ENCODE peak calls at places on chromosomes 16 and 17, in ten cellular contexts. One of them, this sample, is unnamed.

GRCh38 chr16:51109173-51109572 is 41.9 kb downstream of the SALL1 start:
- DNase-seq in body of pancreas: no peak
- DNase-seq in CD8-positive, alpha-beta memory T cell: no peak
- DNase-seq in adrenal gland: no peak
- DNase-seq in posterior vena cava: no peak
- DNase-seq in T47D: no peak
- DNase-seq in GM23248: no peak
- DNase-seq in endothelial cell: no peak
- DNase-seq in T-helper 1 cell: no peak
- DNase-seq in WTC11: no peak
- DNase-seq in this sample: no peak

GRCh38 chr16:1316033-1316405 is 6.6 kb downstream of the UBE2I start:
- DNase-seq in body of pancreas: no peak
- DNase-seq in CD8-positive, alpha-beta memory T cell: no peak
- DNase-seq in adrenal gland: no peak
- DNase-seq in posterior vena cava: no peak
- DNase-seq in T47D: no peak
- DNase-seq in GM23248: no peak
- DNase-seq in endothelial cell: no peak
- DNase-seq in T-helper 1 cell: no peak
- DNase-seq in WTC11: no peak
- DNase-seq in this sample: no peak

GRCh38 chr17:77445908-77446535 is 305.3 kb downstream of the SEC14L1 start:
- DNase-seq in body of pancreas: peak; percentile 53
- DNase-seq in CD8-positive, alpha-beta memory T cell: peak; percentile 52
- DNase-seq in adrenal gland: peak; percentile 47
- DNase-seq in posterior vena cava: no peak
- DNase-seq in T47D: no peak
- DNase-seq in GM23248: no peak
- DNase-seq in endothelial cell: peak; percentile 45
- DNase-seq in T-helper 1 cell: peak; percentile 53
- DNase-seq in WTC11: no peak
- DNase-seq in this sample: no peak

GRCh38 chr16:51465026-51465425 is 314.0 kb upstream of the SALL1 start:
- DNase-seq in body of pancreas: no peak
- DNase-seq in CD8-positive, alpha-beta memory T cell: no peak
- DNase-seq in adrenal gland: no peak
- DNase-seq in posterior vena cava: no peak
- DNase-seq in T47D: no peak
- DNase-seq in GM23248: peak; percentile 68
- DNase-seq in endothelial cell: no peak
- DNase-seq in T-helper 1 cell: no peak
- DNase-seq in WTC11: no peak
- DNase-seq in this sample: no peak

GRCh38 chr17:841313-841712 is 59.2 kb downstream of the MRM3 start:
- DNase-seq in body of pancreas: no peak
- DNase-seq in CD8-positive, alpha-beta memory T cell: no peak
- DNase-seq in adrenal gland: no peak
- DNase-seq in posterior vena cava: no peak
- DNase-seq in T47D: no peak
- DNase-seq in GM23248: no peak
- DNase-seq in endothelial cell: no peak
- DNase-seq in T-helper 1 cell: no peak
- DNase-seq in WTC11: no peak
- DNase-seq in this sample: no peak

GRCh38 chr17:8754890-8755289 is 3.5 kb downstream of the SPDYE4 start:
- DNase-seq in body of pancreas: no peak
- DNase-seq in CD8-positive, alpha-beta memory T cell: no peak
- DNase-seq in adrenal gland: no peak
- DNase-seq in posterior vena cava: no peak
- DNase-seq in T47D: no peak
- DNase-seq in GM23248: no peak
- DNase-seq in endothelial cell: no peak
- DNase-seq in T-helper 1 cell: no peak
- DNase-seq in WTC11: no peak
- DNase-seq in this sample: no peak

GRCh38 chr17:48051706-48052486 is 3.7 kb downstream of the NFE2L1 start:
- DNase-seq in body of pancreas: peak; percentile 61
- DNase-seq in CD8-positive, alpha-beta memory T cell: no peak
- DNase-seq in adrenal gland: peak; percentile 83
- DNase-seq in posterior vena cava: peak; percentile 78
- DNase-seq in T47D: no peak
- DNase-seq in GM23248: peak; percentile 87
- DNase-seq in endothelial cell: no peak
- DNase-seq in T-helper 1 cell: no peak
- DNase-seq in WTC11: no peak
- DNase-seq in this sample: no peak

GRCh38 chr17:81582341-81582740 is 30.2 kb upstream of the FAAP100 start:
- DNase-seq in body of pancreas: no peak
- DNase-seq in CD8-positive, alpha-beta memory T cell: no peak
- DNase-seq in adrenal gland: no peak
- DNase-seq in posterior vena cava: no peak
- DNase-seq in T47D: no peak
- DNase-seq in GM23248: peak; percentile 88
- DNase-seq in endothelial cell: no peak
- DNase-seq in T-helper 1 cell: no peak
- DNase-seq in WTC11: no peak
- DNase-seq in this sample: no peak

GRCh38 chr16:72530434-72530833 is 358.5 kb upstream of the PMFBP1 start:
- DNase-seq in body of pancreas: no peak
- DNase-seq in CD8-positive, alpha-beta memory T cell: no peak
- DNase-seq in adrenal gland: no peak
- DNase-seq in posterior vena cava: no peak
- DNase-seq in T47D: no peak
- DNase-seq in GM23248: peak; percentile 78
- DNase-seq in endothelial cell: no peak
- DNase-seq in T-helper 1 cell: no peak
- DNase-seq in WTC11: no peak
- DNase-seq in this sample: no peak

GRCh38 chr17:79612468-79613194 is 1.8 kb upstream of the RBFOX3 start:
- DNase-seq in body of pancreas: peak; percentile 45
- DNase-seq in CD8-positive, alpha-beta memory T cell: peak; percentile 5
- DNase-seq in adrenal gland: peak; percentile 48
- DNase-seq in posterior vena cava: no peak
- DNase-seq in T47D: peak; percentile 85
- DNase-seq in GM23248: peak; percentile 58
- DNase-seq in endothelial cell: peak; percentile 89
- DNase-seq in T-helper 1 cell: no peak
- DNase-seq in WTC11: peak; percentile 93
- DNase-seq in this sample: no peak

GRCh38 chr16:57191056-57191536 is 5.0 kb downstream of the RSPRY1 start:
- DNase-seq in body of pancreas: no peak
- DNase-seq in CD8-positive, alpha-beta memory T cell: no peak
- DNase-seq in adrenal gland: no peak
- DNase-seq in posterior vena cava: no peak
- DNase-seq in T47D: no peak
- DNase-seq in GM23248: peak; percentile 62
- DNase-seq in endothelial cell: no peak
- DNase-seq in T-helper 1 cell: no peak
- DNase-seq in WTC11: no peak
- DNase-seq in this sample: no peak

GRCh38 chr17:78379134-78379497 is 667 bp downstream of the PGS1 start:
- DNase-seq in body of pancreas: no peak
- DNase-seq in CD8-positive, alpha-beta memory T cell: no peak
- DNase-seq in adrenal gland: peak; percentile 24
- DNase-seq in posterior vena cava: no peak
- DNase-seq in T47D: no peak
- DNase-seq in GM23248: peak; percentile 95
- DNase-seq in endothelial cell: no peak
- DNase-seq in T-helper 1 cell: no peak
- DNase-seq in WTC11: no peak
- DNase-seq in this sample: no peak

GRCh38 chr17:77453613-77454559 is 313.1 kb downstream of the SEC14L1 start:
- DNase-seq in body of pancreas: peak; percentile 73
- DNase-seq in CD8-positive, alpha-beta memory T cell: peak; percentile 34
- DNase-seq in adrenal gland: no peak
- DNase-seq in posterior vena cava: no peak
- DNase-seq in T47D: no peak
- DNase-seq in GM23248: no peak
- DNase-seq in endothelial cell: no peak
- DNase-seq in T-helper 1 cell: no peak
- DNase-seq in WTC11: no peak
- DNase-seq in this sample: peak; percentile 88

GRCh38 chr16:9049241-9049640 is 42.2 kb upstream of the HAPSTR1 start:
- DNase-seq in body of pancreas: no peak
- DNase-seq in CD8-positive, alpha-beta memory T cell: no peak
- DNase-seq in adrenal gland: no peak
- DNase-seq in posterior vena cava: no peak
- DNase-seq in T47D: no peak
- DNase-seq in GM23248: peak; percentile 87
- DNase-seq in endothelial cell: no peak
- DNase-seq in T-helper 1 cell: no peak
- DNase-seq in WTC11: no peak
- DNase-seq in this sample: no peak

GRCh38 chr16:15966420-15967222 is 17.2 kb downstream of the ABCC1 start:
- DNase-seq in body of pancreas: no peak
- DNase-seq in CD8-positive, alpha-beta memory T cell: no peak
- DNase-seq in adrenal gland: peak; percentile 19
- DNase-seq in posterior vena cava: no peak
- DNase-seq in T47D: no peak
- DNase-seq in GM23248: peak; percentile 91
- DNase-seq in endothelial cell: no peak
- DNase-seq in T-helper 1 cell: no peak
- DNase-seq in WTC11: no peak
- DNase-seq in this sample: no peak

GRCh38 chr17:35590249-35590824 is 3.2 kb downstream of the AP2B1 start:
- DNase-seq in body of pancreas: no peak
- DNase-seq in CD8-positive, alpha-beta memory T cell: no peak
- DNase-seq in adrenal gland: no peak
- DNase-seq in posterior vena cava: no peak
- DNase-seq in T47D: no peak
- DNase-seq in GM23248: no peak
- DNase-seq in endothelial cell: no peak
- DNase-seq in T-helper 1 cell: no peak
- DNase-seq in WTC11: no peak
- DNase-seq in this sample: no peak

GRCh38 chr17:45171338-45172231 is 9.9 kb downstream of the HEXIM2 start:
- DNase-seq in body of pancreas: peak; percentile 58
- DNase-seq in CD8-positive, alpha-beta memory T cell: no peak
- DNase-seq in adrenal gland: no peak
- DNase-seq in posterior vena cava: no peak
- DNase-seq in T47D: peak; percentile 71
- DNase-seq in GM23248: peak; percentile 76
- DNase-seq in endothelial cell: no peak
- DNase-seq in T-helper 1 cell: no peak
- DNase-seq in WTC11: peak; percentile 73
- DNase-seq in this sample: no peak

GRCh38 chr17:21474815-21475214 is 98.7 kb downstream of the KCNJ12 start:
- DNase-seq in body of pancreas: no peak
- DNase-seq in CD8-positive, alpha-beta memory T cell: no peak
- DNase-seq in adrenal gland: no peak
- DNase-seq in posterior vena cava: no peak
- DNase-seq in T47D: no peak
- DNase-seq in GM23248: no peak
- DNase-seq in endothelial cell: no peak
- DNase-seq in T-helper 1 cell: no peak
- DNase-seq in WTC11: no peak
- DNase-seq in this sample: no peak

GRCh38 chr16:23182675-23183485 is at the start of gene SCNN1G:
- DNase-seq in body of pancreas: no peak
- DNase-seq in CD8-positive, alpha-beta memory T cell: no peak
- DNase-seq in adrenal gland: no peak
- DNase-seq in posterior vena cava: no peak
- DNase-seq in T47D: peak; percentile 19
- DNase-seq in GM23248: peak; percentile 14
- DNase-seq in endothelial cell: peak; percentile 25
- DNase-seq in T-helper 1 cell: no peak
- DNase-seq in WTC11: peak; percentile 33
- DNase-seq in this sample: no peak

GRCh38 chr17:44829558-44830358 is at the start of gene GJC1:
- DNase-seq in body of pancreas: no peak
- DNase-seq in CD8-positive, alpha-beta memory T cell: no peak
- DNase-seq in adrenal gland: no peak
- DNase-seq in posterior vena cava: peak; percentile 69
- DNase-seq in T47D: peak; percentile 35
- DNase-seq in GM23248: peak; percentile 62
- DNase-seq in endothelial cell: peak; percentile 59
- DNase-seq in T-helper 1 cell: peak; percentile 5
- DNase-seq in WTC11: peak; percentile 76
- DNase-seq in this sample: peak; percentile 56

GRCh38 chr16:31870809-31871208 is 2.8 kb upstream of the ZNF267 start:
- DNase-seq in body of pancreas: no peak
- DNase-seq in CD8-positive, alpha-beta memory T cell: no peak
- DNase-seq in adrenal gland: no peak
- DNase-seq in posterior vena cava: no peak
- DNase-seq in T47D: no peak
- DNase-seq in GM23248: no peak
- DNase-seq in endothelial cell: no peak
- DNase-seq in T-helper 1 cell: no peak
- DNase-seq in WTC11: no peak
- DNase-seq in this sample: no peak

GRCh38 chr17:77398274-77398673 is 257.5 kb downstream of the SEC14L1 start:
- DNase-seq in body of pancreas: no peak
- DNase-seq in CD8-positive, alpha-beta memory T cell: no peak
- DNase-seq in adrenal gland: no peak
- DNase-seq in posterior vena cava: no peak
- DNase-seq in T47D: no peak
- DNase-seq in GM23248: no peak
- DNase-seq in endothelial cell: no peak
- DNase-seq in T-helper 1 cell: no peak
- DNase-seq in WTC11: no peak
- DNase-seq in this sample: no peak

GRCh38 chr16:53528797-53529196 is 25.8 kb upstream of the AKTIP start:
- DNase-seq in body of pancreas: no peak
- DNase-seq in CD8-positive, alpha-beta memory T cell: no peak
- DNase-seq in adrenal gland: no peak
- DNase-seq in posterior vena cava: peak; percentile 54
- DNase-seq in T47D: no peak
- DNase-seq in GM23248: no peak
- DNase-seq in endothelial cell: no peak
- DNase-seq in T-helper 1 cell: no peak
- DNase-seq in WTC11: no peak
- DNase-seq in this sample: no peak

GRCh38 chr17:40433551-40434384 is 9.5 kb upstream of the IGFBP4 start:
- DNase-seq in body of pancreas: no peak
- DNase-seq in CD8-positive, alpha-beta memory T cell: no peak
- DNase-seq in adrenal gland: no peak
- DNase-seq in posterior vena cava: no peak
- DNase-seq in T47D: no peak
- DNase-seq in GM23248: peak; percentile 50
- DNase-seq in endothelial cell: peak; percentile 48
- DNase-seq in T-helper 1 cell: no peak
- DNase-seq in WTC11: peak; percentile 75
- DNase-seq in this sample: peak; percentile 50

GRCh38 chr16:89197033-89197632 is 3.2 kb downstream of the SLC22A31 start:
- DNase-seq in body of pancreas: no peak
- DNase-seq in CD8-positive, alpha-beta memory T cell: no peak
- DNase-seq in adrenal gland: no peak
- DNase-seq in posterior vena cava: peak; percentile 79
- DNase-seq in T47D: no peak
- DNase-seq in GM23248: no peak
- DNase-seq in endothelial cell: no peak
- DNase-seq in T-helper 1 cell: no peak
- DNase-seq in WTC11: no peak
- DNase-seq in this sample: no peak

GRCh38 chr17:11705111-11705510 is 106.8 kb downstream of the DNAH9 start:
- DNase-seq in body of pancreas: peak; percentile 38
- DNase-seq in CD8-positive, alpha-beta memory T cell: no peak
- DNase-seq in adrenal gland: peak; percentile 1
- DNase-seq in posterior vena cava: no peak
- DNase-seq in T47D: no peak
- DNase-seq in GM23248: no peak
- DNase-seq in endothelial cell: no peak
- DNase-seq in T-helper 1 cell: no peak
- DNase-seq in WTC11: no peak
- DNase-seq in this sample: peak; percentile 64

GRCh38 chr16:71610447-71610846 is 15.5 kb upstream of the MARVELD3 start:
- DNase-seq in body of pancreas: no peak
- DNase-seq in CD8-positive, alpha-beta memory T cell: no peak
- DNase-seq in adrenal gland: no peak
- DNase-seq in posterior vena cava: no peak
- DNase-seq in T47D: no peak
- DNase-seq in GM23248: no peak
- DNase-seq in endothelial cell: no peak
- DNase-seq in T-helper 1 cell: no peak
- DNase-seq in WTC11: no peak
- DNase-seq in this sample: no peak

GRCh38 chr17:81207610-81208581 is 14.9 kb downstream of the CEP131 start:
- DNase-seq in body of pancreas: no peak
- DNase-seq in CD8-positive, alpha-beta memory T cell: no peak
- DNase-seq in adrenal gland: no peak
- DNase-seq in posterior vena cava: no peak
- DNase-seq in T47D: no peak
- DNase-seq in GM23248: peak; percentile 9
- DNase-seq in endothelial cell: no peak
- DNase-seq in T-helper 1 cell: no peak
- DNase-seq in WTC11: no peak
- DNase-seq in this sample: no peak

This sample was measured in right lobe of liver.